ENCODE peak calls at places on chromosomes 16 and 17, in eight cellular contexts. Z is BJ; E is ELF-1; B is ELR; L is HT1080; I is fibroblast of lung; S is stimulated activated CD4-positive, alpha-beta T cell treated with anti-CD3 and anti-CD28 coated beads, Interleukin-12 subunit alpha, Interleukin-12 subunit beta, amount 100 ng/mL, for 4 hours; G is RWPE1. D is an unnamed sample.
A peak's percentile ranks its signal among the peaks of the same experiment; 100 is the strongest.

GRCh38 chr16:2813661-2814288 is 3.3 kb upstream of the PRSS21 start:
- DNase-seq in Z (no peak), E (no peak), B (no peak), L (no peak), I (no peak), S (no peak), G (no peak), D (no peak)

GRCh38 chr17:5759501-5759925 is 175.2 kb upstream of the NLRP1 start:
- DNase-seq in Z (no peak), E (no peak), B (no peak), L (peak; percentile 36), I (no peak), S (no peak), G (peak; percentile 26), D (no peak)

GRCh38 chr17:50516980-50517379 is 8.7 kb downstream of the MYCBPAP start:
- DNase-seq in Z (no peak), E (no peak), B (peak; percentile 17), L (peak; percentile 23), I (no peak), S (no peak), G (peak; percentile 30), D (no peak)

GRCh38 chr16:3951861-3952332 is 71.4 kb upstream of the CREBBP start:
- DNase-seq in Z (no peak), E (no peak), B (no peak), L (no peak), I (peak; percentile 43), S (no peak), G (no peak), D (peak; percentile 34)

GRCh38 chr17:81365148-81365600 is 30.1 kb upstream of the BAHCC1 start:
- DNase-seq in Z (no peak), E (peak; percentile 72), B (peak; percentile 82), L (no peak), I (peak; percentile 77), S (peak; percentile 18), G (peak; percentile 73), D (peak; percentile 82)

GRCh38 chr17:78798695-78799559 is 16.9 kb upstream of the CYTH1 start:
- DNase-seq in Z (no peak), E (no peak), B (peak; percentile 54), L (no peak), I (peak; percentile 53), S (no peak), G (no peak), D (no peak)

GRCh38 chr17:40351185-40352043 is 13.1 kb downstream of the GJD3 start:
- DNase-seq in Z (no peak), E (no peak), B (no peak), L (no peak), I (no peak), S (no peak), G (no peak), D (no peak)

GRCh38 chr16:1993731-1994131 is 4.0 kb downstream of the SYNGR3 start:
- DNase-seq in Z (no peak), E (no peak), B (no peak), L (no peak), I (no peak), S (no peak), G (no peak), D (peak; percentile 23)

GRCh38 chr17:65220732-65221131 is 83.6 kb downstream of the RGS9 start:
- DNase-seq in Z (no peak), E (peak; percentile 46), B (peak; percentile 55), L (peak; percentile 57), I (peak; percentile 45), S (no peak), G (no peak), D (peak; percentile 58)

GRCh38 chr16:10992797-10993196 is 48.4 kb downstream of the CLEC16A start:
- DNase-seq in Z (no peak), E (peak; percentile 46), B (peak; percentile 91), L (peak; percentile 89), I (peak; percentile 84), S (no peak), G (peak; percentile 92), D (peak; percentile 85)

GRCh38 chr16:27512061-27512460 is 37.7 kb downstream of the GTF3C1 start:
- DNase-seq in Z (no peak), E (no peak), B (no peak), L (no peak), I (no peak), S (no peak), G (no peak), D (no peak)

GRCh38 chr16:84357191-84357651 is 11.1 kb upstream of the ATP2C2 start:
- DNase-seq in Z (no peak), E (no peak), B (peak; percentile 85), L (peak; percentile 84), I (peak; percentile 73), S (no peak), G (peak; percentile 76), D (no peak)

D was measured in AG20443.